ENCODE peak calls at places on chromosomes 1 and 21, in seven cellular contexts. Z, X, N, U, C, G and M are unnamed samples.

GRCh38 chr1:193221641-193222040 is 35.2 kb upstream of the B3GALT2 start:
- DNase-seq in X (no peak), Z (no peak), N (no peak), G (no peak), U (no peak), C (no peak), M (no peak)

GRCh38 chr21:17576080-17576835 is 36.4 kb downstream of the BTG3 start:
- DNase-seq in X (no peak), U (no peak), Z (no peak), N (no peak), C (no peak), G (no peak), M (no peak)

GRCh38 chr1:114270255-114271117 is 116.8 kb upstream of the SYT6 start:
- DNase-seq in N (no peak), U (no peak), Z (no peak), X (no peak), C (no peak), G (no peak), M (no peak)

GRCh38 chr1:167082511-167083027 is 7.6 kb downstream of the GPA33 start:
- DNase-seq in Z (no peak), X (no peak), N (no peak), U (no peak), G (no peak), C (peak), M (no peak)

GRCh38 chr1:159755608-159756007 is 25.2 kb upstream of the DUSP23 start:
- DNase-seq in G (no peak), N (no peak), C (no peak), Z (no peak), X (no peak), U (no peak), M (no peak)

GRCh38 chr1:27566462-27567182 is 37.3 kb downstream of the AHDC1 start:
- DNase-seq in C (no peak), N (no peak), G (no peak), Z (no peak), X (no peak), U (no peak), M (no peak)

GRCh38 chr1:19312782-19313635 is 883 bp downstream of the SLC66A1 start:
- DNase-seq in G (no peak), N (no peak), U (no peak), X (no peak), Z (no peak), C (no peak), M (no peak)

GRCh38 chr1:29271724-29272123 is 35.4 kb downstream of the PTPRU start:
- DNase-seq in X (no peak), U (peak), C (no peak), N (peak), Z (no peak), G (no peak), M (peak)

GRCh38 chr1:22231068-22231593 is 88.2 kb upstream of the WNT4 start:
- DNase-seq in Z (no peak), U (no peak), G (no peak), C (no peak), X (no peak), N (no peak), M (peak)

GRCh38 chr1:206693592-206693991 is 8.9 kb downstream of the MAPKAPK2 start:
- DNase-seq in Z (no peak), U (no peak), X (no peak), G (no peak), C (no peak), N (no peak), M (no peak)

GRCh38 chr1:28248273-28249012 is 10.9 kb upstream of the SESN2 start:
- DNase-seq in C (peak), N (peak), G (peak), U (peak), X (no peak), Z (peak), M (no peak)

GRCh38 chr1:9730096-9730901 is 78.8 kb downstream of the PIK3CD start:
- DNase-seq in G (no peak), X (no peak), C (no peak), U (no peak), N (no peak), Z (no peak), M (no peak)

GRCh38 chr1:202580604-202581003 is 129.7 kb downstream of the SYT2 start:
- DNase-seq in N (no peak), G (no peak), Z (no peak), X (no peak), U (no peak), C (no peak), M (no peak)

GRCh38 chr1:32101233-32101681 is 6.6 kb upstream of the KPNA6 start:
- DNase-seq in Z (no peak), N (peak), C (no peak), U (peak), G (no peak), X (no peak), M (no peak)

GRCh38 chr1:157482174-157482573 is 70.1 kb downstream of the FCRL5 start:
- DNase-seq in X (no peak), Z (no peak), N (no peak), U (no peak), C (no peak), G (no peak), M (no peak)

GRCh38 chr1:203655656-203656055 is 29.0 kb downstream of the ATP2B4 start:
- DNase-seq in N (no peak), Z (no peak), U (no peak), G (no peak), C (no peak), X (no peak), M (no peak)

GRCh38 chr21:42566524-42567180 is 53.0 kb downstream of the SLC37A1 start:
- DNase-seq in G (no peak), N (no peak), X (no peak), Z (no peak), U (no peak), C (no peak), M (no peak)

GRCh38 chr1:216461466-216461865 is 38.2 kb upstream of the USH2A start:
- DNase-seq in U (no peak), N (peak), X (no peak), C (no peak), G (no peak), Z (no peak), M (no peak)

GRCh38 chr1:181015258-181015630 is 7.4 kb downstream of the STX6 start:
- DNase-seq in U (no peak), G (no peak), C (no peak), Z (no peak), X (no peak), N (no peak), M (no peak)

GRCh38 chr1:64095832-64096231 is 107.6 kb upstream of the UBE2U start:
- DNase-seq in U (no peak), Z (no peak), G (no peak), C (no peak), N (no peak), X (no peak), M (no peak)

GRCh38 chr1:119962296-119962968 is 66.1 kb upstream of the ADAM30 start:
- DNase-seq in X (no peak), Z (no peak), N (no peak), C (no peak), U (no peak), G (no peak), M (no peak)

GRCh38 chr1:230281531-230281930 is 144.6 kb downstream of the PGBD5 start:
- DNase-seq in X (no peak), C (no peak), Z (no peak), G (no peak), U (no peak), N (no peak), M (peak)

GRCh38 chr1:10396870-10397269 is 2.0 kb upstream of the PGD start:
- DNase-seq in N (no peak), Z (no peak), C (no peak), X (no peak), G (no peak), U (no peak), M (no peak)

GRCh38 chr1:101276818-101277217 is 40.0 kb downstream of the S1PR1 start:
- DNase-seq in N (no peak), G (no peak), C (no peak), Z (no peak), U (no peak), X (no peak), M (no peak)

GRCh38 chr1:93615201-93616150 is 66.2 kb downstream of the BCAR3 start:
- DNase-seq in X (no peak), U (peak), Z (no peak), C (no peak), G (no peak), N (peak), M (no peak)

GRCh38 chr21:44940116-44940631 is 345 bp downstream of the SLX9 start:
- DNase-seq in Z (no peak), X (no peak), C (no peak), U (peak), G (no peak), N (no peak), M (peak)

GRCh38 chr1:244709491-244710368 is 56.8 kb downstream of the DESI2 start:
- DNase-seq in N (no peak), Z (no peak), C (no peak), U (no peak), X (no peak), G (no peak), M (no peak)

GRCh38 chr1:117757668-117758067 is 151.8 kb downstream of the TENT5C start:
- DNase-seq in X (no peak), G (no peak), C (no peak), Z (no peak), U (peak), N (no peak), M (no peak)

GRCh38 chr1:244436336-244437102 is 15.2 kb downstream of the ADSS2 start:
- DNase-seq in X (no peak), U (no peak), G (no peak), C (no peak), Z (no peak), N (peak), M (no peak)

GRCh38 chr1:64470670-64471217 is 815 bp downstream of the CACHD1 start:
- DNase-seq in G (no peak), U (peak), C (peak), X (no peak), N (peak), Z (no peak), M (no peak)

GRCh38 chr1:9539829-9540550 is 725 bp downstream of the SLC25A33 start:
- DNase-seq in U (peak), C (no peak), Z (peak), N (no peak), X (peak), G (peak), M (no peak)

GRCh38 chr21:15289896-15290841 is 225.4 kb upstream of the NRIP1 start:
- DNase-seq in C (no peak), G (no peak), X (no peak), U (no peak), Z (no peak), N (no peak), M (no peak)

GRCh38 chr1:230222678-230223077 is 155.6 kb downstream of the GALNT2 start:
- DNase-seq in C (no peak), X (no peak), N (peak), G (no peak), Z (no peak), U (peak), M (no peak)

GRCh38 chr1:30758785-30759380 is 1.3 kb upstream of the LAPTM5 start:
- DNase-seq in Z (no peak), U (peak), X (no peak), C (no peak), N (peak), G (no peak), M (no peak)

GRCh38 chr1:119320100-119320499 is 48.5 kb upstream of the HAO2 start:
- DNase-seq in X (no peak), Z (no peak), C (no peak), G (no peak), U (no peak), N (no peak), M (no peak)

GRCh38 chr1:227961651-227962050 is 13.9 kb upstream of the WNT9A start:
- DNase-seq in G (no peak), N (no peak), U (no peak), C (no peak), X (no peak), Z (no peak), M (no peak)

GRCh38 chr1:59803458-59804038 is 11.2 kb upstream of the HOOK1 start:
- DNase-seq in N (no peak), Z (no peak), G (no peak), X (no peak), U (no peak), C (no peak), M (no peak)

GRCh38 chr21:37263827-37264226 is 3.3 kb downstream of the VPS26C start:
- DNase-seq in X (no peak), G (no peak), C (no peak), Z (no peak), N (peak), U (peak), M (no peak)